ENCODE peak calls at places on chromosomes 5 and 9, in seven cellular contexts. C is adrenal gland, A is IMR-90, P is Peyer's patch, G is uterus, U is body of pancreas, M is upper lobe of left lung. F is an unnamed sample.

GRCh38 chr9:77816641-77817341 is 168.7 kb upstream of the GNA14 start:
- DNase-seq in C (no peak), A (peak; percentile 47), P (no peak), G (no peak), U (no peak), M (no peak), F (no peak)

GRCh38 chr5:149073217-149073616 is 10.4 kb upstream of the SH3TC2 start:
- DNase-seq in C (no peak), A (no peak), P (no peak), G (no peak), U (no peak), M (no peak), F (no peak)

GRCh38 chr9:115229496-115229895 is 111.5 kb upstream of the TNC start:
- DNase-seq in C (no peak), A (no peak), P (no peak), G (no peak), U (no peak), M (no peak), F (no peak)

GRCh38 chr5:116681334-116682013 is 106.9 kb upstream of the SEMA6A start:
- DNase-seq in C (no peak), A (no peak), P (no peak), G (no peak), U (no peak), M (no peak), F (peak; percentile 19)

GRCh38 chr5:142869883-142870282 is 99.7 kb downstream of the ARHGAP26 start:
- DNase-seq in C (no peak), A (peak; percentile 11), P (no peak), G (no peak), U (peak; percentile 69), M (no peak), F (no peak)

GRCh38 chr9:105251733-105252404 is 7.4 kb downstream of the SLC44A1 start:
- DNase-seq in C (no peak), A (no peak), P (no peak), G (no peak), U (no peak), M (no peak), F (no peak)

GRCh38 chr5:113331201-113331551 is 103.6 kb downstream of the TSSK1B start:
- DNase-seq in C (peak; percentile 26), A (peak; percentile 68), P (no peak), G (no peak), U (no peak), M (no peak), F (no peak)

GRCh38 chr9:123455187-123455586 is 99.2 kb downstream of the CRB2 start:
- DNase-seq in C (no peak), A (no peak), P (peak; percentile 36), G (no peak), U (no peak), M (no peak), F (no peak)

GRCh38 chr9:109417054-109417453 is 81.1 kb downstream of the PTPN3 start:
- DNase-seq in C (peak; percentile 26), A (peak; percentile 10), P (no peak), G (no peak), U (no peak), M (no peak), F (no peak)
- TF ChIP-seq POLR2A in C (no peak), A (no peak), P (no peak), G (no peak), U (no peak), M (no peak), F (peak; percentile 54)

GRCh38 chr5:131587541-131587940 is 47.5 kb downstream of the RAPGEF6 start:
- DNase-seq in C (no peak), A (peak; percentile 47), P (no peak), G (no peak), U (no peak), M (no peak), F (no peak)
- TF ChIP-seq POLR2A in C (no peak), A (no peak), P (no peak), G (no peak), U (no peak), M (no peak), F (no peak)

DNA sequence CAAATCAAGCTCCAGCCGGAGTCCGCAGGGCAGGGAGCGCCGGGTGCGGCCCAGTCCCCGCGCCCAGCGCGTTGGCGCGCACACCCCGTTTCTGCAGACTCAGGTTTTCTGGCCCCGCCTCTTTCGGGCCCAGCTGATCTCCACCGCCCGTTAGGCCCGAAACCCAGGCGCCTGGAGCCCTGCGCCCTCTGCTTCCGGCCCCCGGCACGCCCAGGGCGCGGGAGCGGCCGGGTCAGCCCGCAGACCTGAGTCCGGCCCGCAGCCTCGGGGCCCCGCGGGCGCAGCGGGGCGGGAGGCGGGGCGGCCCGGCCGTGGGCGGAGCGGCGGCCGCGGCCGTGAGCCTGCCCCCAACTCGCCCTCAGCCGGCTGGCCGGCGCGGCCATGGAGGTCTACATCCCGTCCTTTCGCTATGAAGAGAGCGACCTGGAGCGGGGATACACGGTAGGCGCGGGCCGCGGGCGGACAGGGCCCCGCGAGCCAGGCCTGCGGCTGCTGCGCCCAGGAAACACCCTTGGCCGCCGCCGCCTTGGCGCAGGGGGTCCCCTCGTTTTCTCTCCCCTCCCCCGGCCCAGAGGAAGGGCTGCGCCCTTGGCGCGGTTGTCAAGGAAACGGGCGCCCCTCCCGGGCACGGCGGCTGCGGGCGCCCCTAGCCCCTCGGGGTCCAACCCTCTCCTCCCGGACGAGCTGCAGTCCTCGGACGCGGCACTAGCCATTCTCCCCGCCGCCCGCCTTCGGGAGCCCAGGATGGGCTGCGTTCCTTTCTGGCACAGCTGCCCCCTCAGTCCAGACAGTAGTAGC is at the start of gene SNX24:
- DNase-seq in C (peak; percentile 82), A (peak; percentile 56), P (peak; percentile 94), G (peak; percentile 75), U (peak; percentile 82), M (peak; percentile 95), F (peak; percentile 67)
- TF ChIP-seq POLR2A in C (peak; percentile 57), A (peak; percentile 53), P (peak; percentile 56), G (peak; percentile 54), U (peak; percentile 74), M (peak; percentile 75), F (no peak)

DNA sequence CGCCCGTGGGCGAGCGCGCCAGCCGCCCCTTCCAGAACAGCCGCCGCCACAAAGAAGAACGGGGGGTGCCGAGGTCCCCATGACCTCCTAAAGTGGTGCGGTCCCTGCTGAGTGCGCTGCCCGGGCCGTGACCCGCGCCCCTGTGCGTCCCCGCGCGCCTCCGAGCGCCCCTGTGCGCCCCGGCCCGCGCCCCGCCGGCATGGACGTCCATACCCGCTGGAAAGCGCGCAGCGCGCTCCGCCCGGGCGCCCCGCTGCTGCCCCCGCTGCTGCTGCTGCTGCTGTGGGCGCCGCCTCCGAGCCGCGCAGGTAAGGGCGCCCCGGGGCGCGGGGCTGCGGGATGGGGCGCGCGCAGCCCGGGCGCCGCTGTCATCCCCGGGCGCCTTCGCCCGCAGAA is 384 bp downstream of the COL5A1 start:
- DNase-seq in C (no peak), A (no peak), P (no peak), G (no peak), U (no peak), M (peak; percentile 87), F (no peak)
- TF ChIP-seq POLR2A in C (no peak), A (no peak), P (no peak), G (no peak), U (no peak), M (no peak), F (no peak)

DNA sequence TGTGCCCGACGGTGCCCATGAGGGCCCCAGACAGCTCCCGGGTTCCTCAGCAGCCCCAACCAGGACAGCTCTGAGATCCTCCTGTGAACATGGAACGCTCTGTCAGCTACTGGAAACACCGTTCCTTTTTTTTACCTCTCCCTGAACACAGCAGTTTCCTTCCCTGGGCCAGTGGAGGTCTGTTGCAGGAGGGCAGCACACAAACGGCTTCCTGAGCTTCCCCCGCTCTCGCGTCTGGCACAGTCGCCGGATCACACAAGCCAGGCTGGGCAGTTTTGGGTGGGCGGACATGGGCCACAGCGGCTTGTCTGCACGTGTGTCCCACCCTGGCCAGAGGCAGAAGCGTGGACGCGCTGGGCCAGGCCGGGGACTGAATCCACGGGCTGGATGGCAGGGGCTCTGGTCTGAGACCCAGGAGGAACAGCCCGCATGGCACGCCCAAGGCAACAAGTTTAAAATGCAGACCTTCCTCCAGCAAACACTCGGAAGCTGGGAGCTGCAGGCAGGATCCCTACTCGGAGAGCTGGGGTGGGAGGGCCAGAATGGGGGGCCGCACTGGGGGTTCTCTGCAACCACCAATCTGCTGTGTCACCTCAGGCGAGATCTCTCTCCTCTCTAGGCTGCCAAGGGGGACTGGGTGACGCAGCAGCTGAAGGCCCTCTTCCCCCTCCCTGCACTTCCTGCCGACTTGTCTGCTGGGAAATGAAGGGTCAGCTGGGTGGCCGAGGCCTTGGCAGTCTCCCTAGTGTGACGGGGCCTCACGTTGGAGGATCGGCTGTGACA is 106.9 kb upstream of the SARDH start:
- DNase-seq in C (peak; percentile 97), A (peak; percentile 70), P (peak; percentile 73), G (peak; percentile 52), U (peak; percentile 49), M (no peak), F (no peak)
- TF ChIP-seq POLR2A in C (no peak), A (no peak), P (no peak), G (no peak), U (no peak), M (peak; percentile 71), F (no peak)

GRCh38 chr5:171592741-171593140 is 173.3 kb downstream of the FGF18 start:
- DNase-seq in C (no peak), A (no peak), P (no peak), G (no peak), U (no peak), M (no peak), F (no peak)
- TF ChIP-seq POLR2A in C (no peak), A (no peak), P (no peak), G (no peak), U (no peak), M (no peak), F (no peak)

DNA sequence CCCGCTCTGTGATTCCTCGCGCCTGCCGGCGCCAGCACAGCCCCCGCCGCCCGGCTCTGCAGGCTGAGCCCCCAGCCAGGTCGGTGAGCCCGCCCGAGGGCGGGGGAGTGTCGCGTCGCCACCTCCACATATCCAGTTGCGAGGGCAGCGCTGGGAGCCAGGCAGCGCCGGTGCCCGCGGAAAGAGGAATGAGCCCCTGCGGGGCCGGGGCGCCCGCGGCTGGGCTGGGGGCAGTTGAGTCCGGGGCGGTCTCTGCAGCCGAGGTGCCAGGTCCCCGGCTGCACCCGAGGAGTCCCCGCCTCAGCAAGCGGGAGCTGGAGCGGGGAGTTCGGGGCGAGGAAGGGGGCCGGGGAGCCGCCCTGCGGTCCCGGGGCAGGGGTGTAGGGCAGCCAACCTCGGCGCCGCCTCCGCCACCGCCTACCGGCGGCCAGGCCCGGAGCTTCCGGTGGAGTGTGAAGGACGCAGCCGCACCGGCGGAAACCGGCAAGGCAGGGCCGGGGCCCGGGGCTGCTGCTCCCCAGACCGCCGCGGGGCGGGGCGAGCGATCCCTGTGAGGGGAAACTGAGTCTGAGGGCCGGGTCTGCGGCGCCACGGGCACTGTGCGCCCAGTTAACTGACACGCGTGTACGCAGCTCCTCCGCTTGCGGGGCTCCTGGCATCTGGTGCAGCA is 2.3 kb upstream of the TRAF1 start:
- DNase-seq in C (peak; percentile 70), A (no peak), P (peak; percentile 94), G (peak; percentile 75), U (peak; percentile 84), M (peak; percentile 95), F (peak; percentile 67)
- TF ChIP-seq POLR2A in C (peak; percentile 37), A (no peak), P (peak; percentile 52), G (peak; percentile 51), U (peak; percentile 87), M (peak; percentile 82), F (peak; percentile 75)

F was measured in GM12892.